ENCODE peak calls at places on chromosome 2, in four cellular contexts. One of them, this sample, is unnamed.

GRCh38 chr2:230643576-230644291 is 68.9 kb upstream of the CAB39 start:
- DNase-seq in body of pancreas: no peak
- DNase-seq in cardiac fibroblast: peak; percentile 18
- DNase-seq in psoas muscle: no peak
- DNase-seq in this sample: no peak

GRCh38 chr2:9982248-9982647 is 30.8 kb downstream of the GRHL1 start:
- DNase-seq in cardiac fibroblast: peak; percentile 93
- DNase-seq in psoas muscle: no peak
- DNase-seq in body of pancreas: no peak
- DNase-seq in this sample: no peak

GRCh38 chr2:226796012-226796839 is 3.4 kb downstream of the IRS1 start:
- DNase-seq in psoas muscle: peak; percentile 57
- DNase-seq in cardiac fibroblast: no peak
- DNase-seq in body of pancreas: no peak
- DNase-seq in this sample: no peak

GRCh38 chr2:189305291-189305943 is 125.9 kb upstream of the COL5A2 start:
- DNase-seq in body of pancreas: no peak
- DNase-seq in psoas muscle: no peak
- DNase-seq in cardiac fibroblast: peak; percentile 71
- DNase-seq in this sample: no peak

GRCh38 chr2:232058063-232058877 is 96.8 kb downstream of the DIS3L2 start:
- DNase-seq in body of pancreas: no peak
- DNase-seq in cardiac fibroblast: no peak
- DNase-seq in psoas muscle: no peak
- DNase-seq in this sample: no peak

GRCh38 chr2:11270891-11271290 is 73.5 kb downstream of the ROCK2 start:
- DNase-seq in body of pancreas: no peak
- DNase-seq in cardiac fibroblast: peak; percentile 43
- DNase-seq in psoas muscle: no peak
- DNase-seq in this sample: peak; percentile 29

GRCh38 chr2:52335727-52336126 is 1303.8 kb upstream of the NRXN1 start:
- DNase-seq in body of pancreas: no peak
- DNase-seq in cardiac fibroblast: no peak
- DNase-seq in psoas muscle: no peak
- DNase-seq in this sample: no peak

GRCh38 chr2:140154271-140154670 is 1374.1 kb upstream of the NXPH2 start:
- DNase-seq in cardiac fibroblast: no peak
- DNase-seq in body of pancreas: no peak
- DNase-seq in psoas muscle: no peak
- DNase-seq in this sample: no peak

GRCh38 chr2:128549646-128550260 is 231.1 kb upstream of the HS6ST1 start:
- DNase-seq in body of pancreas: peak; percentile 3
- DNase-seq in cardiac fibroblast: no peak
- DNase-seq in psoas muscle: no peak
- DNase-seq in this sample: no peak

GRCh38 chr2:217393585-217394032 is 533.7 kb upstream of the TNP1 start:
- DNase-seq in cardiac fibroblast: peak; percentile 61
- DNase-seq in body of pancreas: no peak
- DNase-seq in psoas muscle: peak; percentile 82
- DNase-seq in this sample: peak; percentile 94

GRCh38 chr2:70133521-70134348 is 46.5 kb downstream of the PCBP1 start:
- DNase-seq in body of pancreas: no peak
- DNase-seq in cardiac fibroblast: peak; percentile 35
- DNase-seq in psoas muscle: no peak
- DNase-seq in this sample: no peak

GRCh38 chr2:209671280-209671679 is 100.4 kb upstream of the UNC80 start:
- DNase-seq in psoas muscle: no peak
- DNase-seq in cardiac fibroblast: no peak
- DNase-seq in body of pancreas: no peak
- DNase-seq in this sample: no peak

GRCh38 chr2:45889053-45889452 is 237.6 kb downstream of the PRKCE start:
- DNase-seq in cardiac fibroblast: peak; percentile 24
- DNase-seq in psoas muscle: no peak
- DNase-seq in body of pancreas: peak; percentile 43
- DNase-seq in this sample: no peak
- TF ChIP-seq CTCF in cardiac fibroblast: peak; percentile 24
- TF ChIP-seq CTCF in psoas muscle: no peak
- TF ChIP-seq CTCF in body of pancreas: no peak
- TF ChIP-seq CTCF in this sample: peak; percentile 21

GRCh38 chr2:236363878-236364277 is 99.7 kb upstream of the ASB18 start:
- DNase-seq in psoas muscle: no peak
- DNase-seq in cardiac fibroblast: no peak
- DNase-seq in body of pancreas: no peak
- DNase-seq in this sample: no peak

GRCh38 chr2:236365258-236366048 is 101.2 kb upstream of the ASB18 start:
- DNase-seq in psoas muscle: no peak
- DNase-seq in cardiac fibroblast: no peak
- DNase-seq in body of pancreas: no peak
- DNase-seq in this sample: no peak

GRCh38 chr2:236366049-236366387 is 101.8 kb upstream of the ASB18 start:
- DNase-seq in cardiac fibroblast: no peak
- DNase-seq in body of pancreas: no peak
- DNase-seq in psoas muscle: no peak
- DNase-seq in this sample: no peak

GRCh38 chr2:236367791-236368289 is 103.6 kb upstream of the ASB18 start:
- DNase-seq in body of pancreas: no peak
- DNase-seq in cardiac fibroblast: no peak
- DNase-seq in psoas muscle: no peak
- DNase-seq in this sample: no peak

GRCh38 chr2:236366406-236366805 is 102.2 kb upstream of the ASB18 start:
- DNase-seq in psoas muscle: no peak
- DNase-seq in cardiac fibroblast: no peak
- DNase-seq in body of pancreas: no peak
- DNase-seq in this sample: no peak
- H3K4me3 ChIP-seq in psoas muscle: no peak overlapping the region
- H3K4me3 ChIP-seq in cardiac fibroblast: no peak overlapping the region
- H3K4me3 ChIP-seq in body of pancreas: no peak overlapping the region
- H3K4me3 ChIP-seq in this sample: no peak overlapping the region

DNA sequence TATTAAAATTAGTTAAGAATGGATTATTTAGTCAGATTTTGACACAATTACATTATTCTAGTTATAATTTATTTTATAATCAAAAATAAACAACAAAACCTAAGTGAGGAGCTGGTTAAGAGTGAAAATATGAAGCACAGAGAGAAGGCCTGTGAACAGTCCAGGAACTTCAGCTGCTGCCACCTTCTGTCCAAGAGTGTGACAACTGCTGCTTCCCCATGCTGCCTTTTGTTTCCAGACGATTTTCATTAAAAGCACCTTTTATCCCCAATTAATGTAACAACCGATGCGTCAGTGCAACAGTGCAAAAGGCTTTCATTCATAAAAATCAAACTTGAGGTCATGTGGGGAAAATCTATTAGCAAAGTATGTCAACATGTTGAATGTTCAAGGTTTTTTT is 363.6 kb downstream of the CTNNA2 start:
- DNase-seq in psoas muscle: no peak
- DNase-seq in body of pancreas: peak; percentile 24
- DNase-seq in cardiac fibroblast: no peak
- DNase-seq in this sample: no peak
- TF ChIP-seq CTCF in psoas muscle: no peak
- TF ChIP-seq CTCF in body of pancreas: no peak
- TF ChIP-seq CTCF in cardiac fibroblast: no peak
- TF ChIP-seq CTCF in this sample: peak; percentile 51

GRCh38 chr2:106115250-106115649 is 78.9 kb downstream of the UXS1 start:
- DNase-seq in psoas muscle: no peak
- DNase-seq in body of pancreas: no peak
- DNase-seq in cardiac fibroblast: peak; percentile 60
- DNase-seq in this sample: no peak
- H3K4me3 ChIP-seq in psoas muscle: no peak overlapping the region
- H3K4me3 ChIP-seq in body of pancreas: no peak overlapping the region
- H3K4me3 ChIP-seq in cardiac fibroblast: no peak overlapping the region
- H3K4me3 ChIP-seq in this sample: no peak overlapping the region

GRCh38 chr2:25373269-25373981 is 31.7 kb upstream of the DNMT3A start:
- DNase-seq in cardiac fibroblast: no peak
- DNase-seq in psoas muscle: peak; percentile 89
- DNase-seq in body of pancreas: peak; percentile 88
- DNase-seq in this sample: no peak

GRCh38 chr2:25375989-25376545 is 34.3 kb upstream of the DNMT3A start:
- DNase-seq in cardiac fibroblast: no peak
- DNase-seq in body of pancreas: no peak
- DNase-seq in psoas muscle: peak; percentile 49
- DNase-seq in this sample: no peak

GRCh38 chr2:25374827-25375226 is 33.1 kb upstream of the DNMT3A start:
- DNase-seq in cardiac fibroblast: no peak
- DNase-seq in psoas muscle: peak; percentile 15
- DNase-seq in body of pancreas: no peak
- DNase-seq in this sample: no peak

GRCh38 chr2:25375371-25375988 is 33.8 kb upstream of the DNMT3A start:
- DNase-seq in body of pancreas: no peak
- DNase-seq in psoas muscle: peak; percentile 44
- DNase-seq in cardiac fibroblast: no peak
- DNase-seq in this sample: no peak

DNA sequence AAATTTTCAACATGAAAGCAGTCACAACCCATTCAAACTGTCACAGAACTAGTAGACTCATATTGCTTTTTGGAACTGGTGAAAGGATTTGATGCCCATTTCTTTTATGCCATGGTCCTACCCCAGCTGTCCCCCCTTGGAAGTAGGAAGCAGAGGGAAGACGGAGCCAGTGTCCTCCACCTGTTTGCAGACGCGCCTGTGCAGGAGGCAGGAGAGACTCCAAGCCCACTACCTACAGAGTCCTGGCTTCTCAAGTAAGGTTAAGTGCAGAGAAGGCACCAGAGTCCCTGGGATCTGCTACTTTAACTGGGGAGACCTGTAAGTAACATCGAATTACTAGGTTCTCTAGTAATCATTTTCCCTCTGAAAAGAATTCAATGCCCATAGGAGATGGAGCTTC is 32.7 kb upstream of the DNMT3A start:
- DNase-seq in cardiac fibroblast: no peak
- DNase-seq in body of pancreas: no peak
- DNase-seq in psoas muscle: peak; percentile 4
- DNase-seq in this sample: no peak
- TF ChIP-seq CTCF in cardiac fibroblast: no peak
- TF ChIP-seq CTCF in body of pancreas: no peak
- TF ChIP-seq CTCF in psoas muscle: no peak
- TF ChIP-seq CTCF in this sample: no peak

GRCh38 chr2:145007673-145008263 is 487.8 kb upstream of the ZEB2 start:
- DNase-seq in body of pancreas: no peak
- DNase-seq in psoas muscle: peak; percentile 45
- DNase-seq in cardiac fibroblast: peak; percentile 79
- DNase-seq in this sample: no peak
- H3K4me3 ChIP-seq in body of pancreas: no peak overlapping the region
- H3K4me3 ChIP-seq in psoas muscle: no peak overlapping the region
- H3K4me3 ChIP-seq in cardiac fibroblast: no peak overlapping the region
- H3K4me3 ChIP-seq in this sample: no peak overlapping the region

GRCh38 chr2:208101716-208102631 is 22.4 kb downstream of the CRYGD start:
- DNase-seq in psoas muscle: no peak
- DNase-seq in cardiac fibroblast: peak; percentile 40
- DNase-seq in body of pancreas: no peak
- DNase-seq in this sample: no peak
- TF ChIP-seq CTCF in psoas muscle: no peak
- TF ChIP-seq CTCF in cardiac fibroblast: no peak
- TF ChIP-seq CTCF in body of pancreas: no peak
- TF ChIP-seq CTCF in this sample: peak; percentile 61